ENCODE peak calls at places on chromosome 11, in four cellular contexts. One of them, this sample, is unnamed.

GRCh38 chr11:119433369-119433749 is 10.4 kb upstream of the THY1 start:
- DNase-seq in HepG2: no peak
- DNase-seq in SK-N-SH: no peak
- DNase-seq in K562: no peak
- DNase-seq in this sample: no peak

GRCh38 chr11:66639066-66639813 is 737 bp downstream of the RBM4 start:
- DNase-seq in HepG2: peak
- DNase-seq in SK-N-SH: no peak
- DNase-seq in K562: no peak
- DNase-seq in this sample: no peak

GRCh38 chr11:636511-637332 is at the start of gene DRD4:
- DNase-seq in HepG2: no peak
- DNase-seq in SK-N-SH: peak
- DNase-seq in K562: no peak
- DNase-seq in this sample: no peak

GRCh38 chr11:697028-697491 is 1.4 kb downstream of the TMEM80 start:
- DNase-seq in HepG2: no peak
- DNase-seq in SK-N-SH: no peak
- DNase-seq in K562: no peak
- DNase-seq in this sample: peak

GRCh38 chr11:61305417-61305816 is 10.3 kb upstream of the VWCE start:
- DNase-seq in K562: no peak
- DNase-seq in HepG2: no peak
- DNase-seq in SK-N-SH: no peak
- DNase-seq in this sample: no peak

GRCh38 chr11:69636512-69636866 is 4.5 kb upstream of the CCND1 start:
- DNase-seq in K562: no peak
- DNase-seq in SK-N-SH: no peak
- DNase-seq in HepG2: no peak
- DNase-seq in this sample: no peak

GRCh38 chr11:73461335-73461840 is 85.2 kb downstream of the RELT start:
- DNase-seq in SK-N-SH: no peak
- DNase-seq in HepG2: no peak
- DNase-seq in K562: no peak
- DNase-seq in this sample: no peak

GRCh38 chr11:16924462-16924825 is 89.8 kb downstream of the PLEKHA7 start:
- DNase-seq in SK-N-SH: no peak
- DNase-seq in K562: no peak
- DNase-seq in HepG2: no peak
- DNase-seq in this sample: no peak

GRCh38 chr11:124837491-124837856 is 27.8 kb upstream of the ROBO3 start:
- DNase-seq in HepG2: peak
- DNase-seq in K562: peak
- DNase-seq in SK-N-SH: peak
- DNase-seq in this sample: peak

GRCh38 chr11:95138448-95138847 is 48.8 kb downstream of the ENDOD1 start:
- DNase-seq in K562: no peak
- DNase-seq in SK-N-SH: no peak
- DNase-seq in HepG2: no peak
- DNase-seq in this sample: no peak

GRCh38 chr11:45079943-45080719 is 66.3 kb upstream of the PRDM11 start:
- DNase-seq in K562: no peak
- DNase-seq in SK-N-SH: no peak
- DNase-seq in HepG2: no peak
- DNase-seq in this sample: no peak

GRCh38 chr11:83568474-83568873 is 282.3 kb upstream of the CCDC90B start:
- DNase-seq in HepG2: no peak
- DNase-seq in SK-N-SH: no peak
- DNase-seq in K562: no peak
- DNase-seq in this sample: no peak

GRCh38 chr11:111303476-111303875 is 5.1 kb downstream of the POU2AF3 start:
- DNase-seq in SK-N-SH: no peak
- DNase-seq in HepG2: peak
- DNase-seq in K562: no peak
- DNase-seq in this sample: no peak

GRCh38 chr11:57899378-57899777 is 124.3 kb upstream of the OR9Q1 start:
- DNase-seq in HepG2: no peak
- DNase-seq in K562: no peak
- DNase-seq in SK-N-SH: no peak
- DNase-seq in this sample: no peak

GRCh38 chr11:114169321-114169749 is 109.8 kb downstream of the ZBTB16 start:
- DNase-seq in HepG2: no peak
- DNase-seq in SK-N-SH: no peak
- DNase-seq in K562: no peak
- DNase-seq in this sample: no peak

GRCh38 chr11:96013459-96014213 is 89.7 kb upstream of the MTMR2 start:
- DNase-seq in K562: no peak
- DNase-seq in HepG2: no peak
- DNase-seq in SK-N-SH: no peak
- DNase-seq in this sample: no peak

GRCh38 chr11:65560555-65561418 is 2.6 kb upstream of the LTBP3 start:
- DNase-seq in SK-N-SH: peak
- DNase-seq in HepG2: no peak
- DNase-seq in K562: no peak
- DNase-seq in this sample: no peak

GRCh38 chr11:124536520-124536919 is 6.9 kb downstream of the OR8B12 start:
- DNase-seq in SK-N-SH: no peak
- DNase-seq in HepG2: peak
- DNase-seq in K562: no peak
- DNase-seq in this sample: no peak

GRCh38 chr11:82701847-82702520 is 31.7 kb downstream of the FAM181B start:
- DNase-seq in HepG2: peak
- DNase-seq in SK-N-SH: peak
- DNase-seq in K562: peak
- DNase-seq in this sample: no peak

DNA sequence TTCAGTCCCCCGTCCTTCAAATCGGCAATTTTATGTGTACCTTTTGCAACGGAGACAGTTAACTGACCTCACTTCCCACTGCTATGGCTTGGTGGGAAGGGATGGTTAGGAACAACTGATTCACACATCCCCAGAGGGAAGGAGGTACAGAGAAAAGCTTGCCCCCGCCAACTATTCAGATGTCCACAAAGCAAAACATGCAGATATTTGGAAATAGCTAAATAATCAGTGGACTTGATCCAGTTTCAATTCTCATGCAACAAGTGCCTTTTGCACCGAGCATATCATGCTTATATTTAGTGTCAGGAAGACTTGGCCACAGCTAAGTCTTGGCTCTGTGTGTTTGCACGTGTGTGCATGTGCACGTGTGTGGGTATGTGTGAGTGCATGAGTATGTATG is 144.6 kb downstream of the SNX19 start:
- DNase-seq in SK-N-SH: no peak
- DNase-seq in HepG2: no peak
- DNase-seq in K562: no peak
- DNase-seq in this sample: no peak
- H3K4me2 ChIP-seq in SK-N-SH: peak
- H3K4me2 ChIP-seq in HepG2: no peak
- H3K4me2 ChIP-seq in K562: no peak
- H3K4me2 ChIP-seq in this sample: no peak

GRCh38 chr11:34790620-34791019 is 125.6 kb downstream of the APIP start:
- DNase-seq in K562: no peak
- DNase-seq in HepG2: no peak
- DNase-seq in SK-N-SH: no peak
- DNase-seq in this sample: no peak
- TF ChIP-seq USF2 in K562: no peak
- TF ChIP-seq USF2 in HepG2: no peak
- TF ChIP-seq USF2 in SK-N-SH: no peak
- TF ChIP-seq USF2 in this sample: no peak

DNA sequence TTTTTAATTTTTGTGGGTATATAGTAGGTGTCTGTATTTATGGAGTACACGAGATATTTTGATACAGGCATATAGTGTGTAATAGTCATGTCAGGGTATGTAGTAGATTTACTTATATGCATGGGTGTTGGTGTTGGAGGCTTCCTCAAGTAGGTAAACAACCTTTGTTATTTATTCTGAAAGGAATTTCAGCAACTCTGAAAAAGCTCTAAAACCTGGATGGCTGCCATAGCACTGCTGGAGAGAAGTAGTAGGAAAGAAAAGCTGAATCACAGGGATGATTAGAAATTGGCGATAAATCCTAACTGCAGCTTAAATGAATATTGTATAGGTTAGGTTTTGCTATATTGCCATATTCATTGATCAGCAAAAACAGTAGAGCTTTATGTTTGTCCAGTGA is 44.4 kb upstream of the ST14 start:
- DNase-seq in SK-N-SH: no peak
- DNase-seq in K562: no peak
- DNase-seq in HepG2: no peak
- DNase-seq in this sample: no peak
- H3K4me2 ChIP-seq in SK-N-SH: no peak
- H3K4me2 ChIP-seq in K562: no peak
- H3K4me2 ChIP-seq in HepG2: no peak
- H3K4me2 ChIP-seq in this sample: no peak

GRCh38 chr11:31060880-31061279 is 308.7 kb downstream of the DCDC1 start:
- DNase-seq in SK-N-SH: no peak
- DNase-seq in K562: no peak
- DNase-seq in HepG2: peak
- DNase-seq in this sample: no peak
- TF ChIP-seq USF2 in SK-N-SH: no peak
- TF ChIP-seq USF2 in K562: no peak
- TF ChIP-seq USF2 in HepG2: no peak
- TF ChIP-seq USF2 in this sample: no peak

GRCh38 chr11:86179646-86180064 is 64.9 kb upstream of the EED start:
- DNase-seq in HepG2: peak
- DNase-seq in SK-N-SH: no peak
- DNase-seq in K562: no peak
- DNase-seq in this sample: no peak

GRCh38 chr11:86182976-86183584 is 61.5 kb upstream of the EED start:
- DNase-seq in HepG2: no peak
- DNase-seq in SK-N-SH: no peak
- DNase-seq in K562: peak
- DNase-seq in this sample: peak

GRCh38 chr11:86181379-86181778 is 63.2 kb upstream of the EED start:
- DNase-seq in SK-N-SH: no peak
- DNase-seq in HepG2: no peak
- DNase-seq in K562: no peak
- DNase-seq in this sample: no peak

GRCh38 chr11:86180860-86181259 is 63.7 kb upstream of the EED start:
- DNase-seq in K562: no peak
- DNase-seq in HepG2: no peak
- DNase-seq in SK-N-SH: no peak
- DNase-seq in this sample: no peak

GRCh38 chr11:86180415-86180814 is 64.1 kb upstream of the EED start:
- DNase-seq in HepG2: no peak
- DNase-seq in SK-N-SH: no peak
- DNase-seq in K562: no peak
- DNase-seq in this sample: no peak
- H3K4me2 ChIP-seq in HepG2: no peak
- H3K4me2 ChIP-seq in SK-N-SH: no peak
- H3K4me2 ChIP-seq in K562: no peak
- H3K4me2 ChIP-seq in this sample: no peak

DNA sequence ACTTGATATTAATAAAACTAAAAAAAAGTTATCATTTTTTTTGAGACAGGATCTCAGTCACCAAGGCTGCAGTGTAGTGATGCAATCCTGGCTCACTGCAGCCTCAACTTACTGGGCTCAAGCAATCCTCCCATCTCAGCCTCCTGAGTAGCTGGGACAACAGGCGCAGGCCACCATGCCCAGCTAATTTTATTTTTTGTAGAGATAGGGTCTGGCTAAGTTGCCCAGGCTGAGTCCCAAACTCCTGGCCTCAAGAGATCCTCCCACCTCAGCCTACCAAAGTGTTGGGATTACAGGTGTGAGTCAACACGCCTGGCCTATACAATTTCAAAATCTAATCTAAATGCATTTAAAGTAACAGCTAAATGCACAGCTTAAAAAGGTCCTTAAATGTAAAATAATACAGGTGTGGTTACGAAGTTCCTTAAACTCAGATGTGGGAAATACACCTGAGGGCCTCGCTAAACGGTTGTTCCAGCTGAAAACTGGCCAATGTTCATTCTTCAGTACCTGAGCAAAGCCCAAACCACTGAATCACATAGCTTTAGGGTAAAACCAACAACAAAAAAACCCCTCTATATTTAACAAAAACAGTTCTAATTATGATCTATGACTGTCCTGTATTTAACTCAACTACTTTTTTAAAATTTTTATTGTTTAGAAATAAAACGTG is 11.8 kb downstream of the NAP1L4 start:
- DNase-seq in SK-N-SH: no peak
- DNase-seq in HepG2: no peak
- DNase-seq in K562: no peak
- DNase-seq in this sample: no peak
- TF ChIP-seq USF2 in SK-N-SH: no peak
- TF ChIP-seq USF2 in HepG2: no peak
- TF ChIP-seq USF2 in K562: no peak
- TF ChIP-seq USF2 in this sample: no peak

GRCh38 chr11:64284048-64284961 is at the start of gene BAD:
- DNase-seq in HepG2: peak
- DNase-seq in K562: peak
- DNase-seq in SK-N-SH: peak
- DNase-seq in this sample: no peak

GRCh38 chr11:64284962-64285884 is at the start of gene GPR137:
- DNase-seq in HepG2: peak
- DNase-seq in SK-N-SH: peak
- DNase-seq in K562: peak
- DNase-seq in this sample: no peak

GRCh38 chr11:64281957-64282770 is 2.3 kb downstream of the BAD start:
- DNase-seq in HepG2: no peak
- DNase-seq in SK-N-SH: no peak
- DNase-seq in K562: no peak
- DNase-seq in this sample: no peak

GRCh38 chr11:64285885-64286800 is 495 bp downstream of the GPR137 start:
- DNase-seq in K562: no peak
- DNase-seq in HepG2: no peak
- DNase-seq in SK-N-SH: peak
- DNase-seq in this sample: no peak

DNA sequence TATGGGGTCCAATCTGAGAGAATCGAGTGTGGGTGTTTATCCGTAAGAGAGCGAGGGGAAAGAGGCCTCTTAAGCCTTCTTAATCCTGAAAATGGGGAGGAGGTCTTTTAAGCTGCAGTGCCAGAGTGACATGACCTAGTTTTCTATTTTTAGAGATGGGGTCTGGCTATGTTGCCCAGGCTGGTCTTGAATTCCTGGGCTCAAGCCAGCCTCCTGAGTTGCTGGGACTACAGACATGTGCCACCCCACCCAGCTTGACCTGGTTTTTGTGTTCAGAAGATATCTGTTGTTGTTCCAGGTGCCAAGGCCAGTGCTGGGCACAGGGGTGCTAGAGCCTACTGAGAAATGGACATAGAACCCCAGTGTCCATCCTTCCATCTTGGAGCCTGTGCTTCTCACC is 1.4 kb downstream of the BAD start:
- DNase-seq in SK-N-SH: no peak
- DNase-seq in K562: no peak
- DNase-seq in HepG2: no peak
- DNase-seq in this sample: no peak
- H3K4me2 ChIP-seq in SK-N-SH: peak
- H3K4me2 ChIP-seq in K562: no peak
- H3K4me2 ChIP-seq in HepG2: no peak
- H3K4me2 ChIP-seq in this sample: no peak

GRCh38 chr11:46120361-46120710 is 918 bp downstream of the PHF21A start:
- DNase-seq in K562: peak
- DNase-seq in HepG2: no peak
- DNase-seq in SK-N-SH: no peak
- DNase-seq in this sample: no peak
- TF ChIP-seq USF2 in K562: no peak
- TF ChIP-seq USF2 in HepG2: no peak
- TF ChIP-seq USF2 in SK-N-SH: no peak
- TF ChIP-seq USF2 in this sample: no peak